ENCODE peak calls at places on chromosomes 2 and 18, in seven cellular contexts. L, C, O, P, Q, V and U are unnamed samples.

GRCh38 chr2:167212054-167212648 is 323.9 kb downstream of the XIRP2 start:
- DNase-seq in L (peak), C (peak), O (no peak), P (no peak), Q (no peak), V (peak), U (no peak)

GRCh38 chr2:162840598-162841246 is 2.2 kb upstream of the KCNH7 start:
- DNase-seq in L (peak), C (peak), O (no peak), P (no peak), Q (peak), V (peak), U (no peak)

GRCh38 chr18:76443519-76444435 is 51.3 kb downstream of the ZNF516 start:
- DNase-seq in L (no peak), C (no peak), O (no peak), P (peak), Q (no peak), V (no peak), U (no peak)

GRCh38 chr2:182584462-182584861 is 131.6 kb upstream of the DNAJC10 start:
- DNase-seq in L (no peak), C (no peak), O (no peak), P (no peak), Q (no peak), V (no peak), U (no peak)

GRCh38 chr2:191006997-191007604 is 6.9 kb downstream of the STAT1 start:
- DNase-seq in L (no peak), C (no peak), O (no peak), P (no peak), Q (no peak), V (no peak), U (no peak)

GRCh38 chr2:120625865-120626560 is 109.7 kb upstream of the GLI2 start:
- DNase-seq in L (no peak), C (no peak), O (no peak), P (peak), Q (no peak), V (no peak), U (no peak)

GRCh38 chr2:134372141-134372540 is 118.3 kb downstream of the MGAT5 start:
- DNase-seq in L (no peak), C (no peak), O (no peak), P (no peak), Q (no peak), V (no peak), U (no peak)

GRCh38 chr2:207257291-207258190 is 91.8 kb upstream of the KLF7 start:
- DNase-seq in L (no peak), C (peak), O (no peak), P (no peak), Q (no peak), V (no peak), U (no peak)

GRCh38 chr2:157831573-157832315 is 44.4 kb downstream of the ACVR1 start:
- DNase-seq in L (no peak), C (no peak), O (no peak), P (no peak), Q (no peak), V (no peak), U (no peak)

GRCh38 chr2:54999182-54999581 is 51.1 kb downstream of the RTN4 start:
- DNase-seq in L (peak), C (no peak), O (no peak), P (no peak), Q (no peak), V (peak), U (no peak)

GRCh38 chr18:25832008-25832604 is 258.3 kb downstream of the SS18 start:
- DNase-seq in L (peak), C (peak), O (peak), P (no peak), Q (peak), V (peak), U (no peak)

GRCh38 chr2:44118257-44118656 is 50.4 kb upstream of the PPM1B start:
- DNase-seq in L (no peak), C (no peak), O (no peak), P (no peak), Q (no peak), V (no peak), U (no peak)

GRCh38 chr18:48896875-48897511 is 53.8 kb downstream of the SMAD7 start:
- DNase-seq in L (peak), C (peak), O (peak), P (peak), Q (peak), V (no peak), U (no peak)

GRCh38 chr2:10614940-10615339 is 74.8 kb downstream of the NOL10 start:
- DNase-seq in L (no peak), C (no peak), O (no peak), P (no peak), Q (no peak), V (peak), U (no peak)

GRCh38 chr18:75226301-75226955 is 15.8 kb downstream of the TSHZ1 start:
- DNase-seq in L (no peak), C (no peak), O (no peak), P (no peak), Q (no peak), V (no peak), U (no peak)

GRCh38 chr2:215796160-215796559 is 217.2 kb downstream of the MREG start:
- DNase-seq in L (no peak), C (no peak), O (no peak), P (no peak), Q (no peak), V (peak), U (no peak)

GRCh38 chr18:28855524-28855923 is 678.6 kb upstream of the CDH2 start:
- DNase-seq in L (no peak), C (no peak), O (no peak), P (no peak), Q (no peak), V (peak), U (no peak)

GRCh38 chr2:15159751-15160177 is 401.4 kb downstream of the NBAS start:
- DNase-seq in L (peak), C (peak), O (no peak), P (no peak), Q (no peak), V (peak), U (peak)

GRCh38 chr2:44686561-44686960 is 254.9 kb upstream of the SIX3 start:
- DNase-seq in L (no peak), C (no peak), O (no peak), P (no peak), Q (no peak), V (no peak), U (no peak)

GRCh38 chr2:174745142-174745541 is 19.1 kb downstream of the CHRNA1 start:
- DNase-seq in L (no peak), C (no peak), O (no peak), P (no peak), Q (no peak), V (no peak), U (no peak)

GRCh38 chr2:173287594-173287993 is 67.1 kb upstream of the CDCA7 start:
- DNase-seq in L (no peak), C (no peak), O (no peak), P (no peak), Q (no peak), V (no peak), U (no peak)

GRCh38 chr2:3459185-3460015 is 59.9 kb downstream of the ADI1 start:
- DNase-seq in L (no peak), C (peak), O (peak), P (no peak), Q (peak), V (no peak), U (no peak)

GRCh38 chr2:94874277-94874997 is 3.2 kb downstream of the TEKT4 start:
- DNase-seq in L (peak), C (no peak), O (no peak), P (no peak), Q (peak), V (peak), U (peak)

GRCh38 chr2:119469661-119470297 is 38.1 kb downstream of the TMEM37 start:
- DNase-seq in L (no peak), C (no peak), O (no peak), P (peak), Q (no peak), V (no peak), U (no peak)

GRCh38 chr2:119466373-119466772 is 34.7 kb downstream of the TMEM37 start:
- DNase-seq in L (no peak), C (no peak), O (no peak), P (no peak), Q (no peak), V (no peak), U (no peak)

GRCh38 chr2:119465687-119466086 is 34.0 kb downstream of the TMEM37 start:
- DNase-seq in L (no peak), C (no peak), O (no peak), P (no peak), Q (no peak), V (no peak), U (no peak)

GRCh38 chr2:119468154-119468955 is 36.7 kb downstream of the TMEM37 start:
- DNase-seq in L (no peak), C (no peak), O (no peak), P (peak), Q (no peak), V (no peak), U (no peak)

GRCh38 chr2:119469131-119469530 is 37.5 kb downstream of the TMEM37 start:
- DNase-seq in L (no peak), C (no peak), O (no peak), P (no peak), Q (no peak), V (no peak), U (no peak)
- H3K27ac ChIP-seq in L (no peak), C (no peak), O (no peak), P (no peak), Q (no peak), V (no peak), U (no peak)

DNA sequence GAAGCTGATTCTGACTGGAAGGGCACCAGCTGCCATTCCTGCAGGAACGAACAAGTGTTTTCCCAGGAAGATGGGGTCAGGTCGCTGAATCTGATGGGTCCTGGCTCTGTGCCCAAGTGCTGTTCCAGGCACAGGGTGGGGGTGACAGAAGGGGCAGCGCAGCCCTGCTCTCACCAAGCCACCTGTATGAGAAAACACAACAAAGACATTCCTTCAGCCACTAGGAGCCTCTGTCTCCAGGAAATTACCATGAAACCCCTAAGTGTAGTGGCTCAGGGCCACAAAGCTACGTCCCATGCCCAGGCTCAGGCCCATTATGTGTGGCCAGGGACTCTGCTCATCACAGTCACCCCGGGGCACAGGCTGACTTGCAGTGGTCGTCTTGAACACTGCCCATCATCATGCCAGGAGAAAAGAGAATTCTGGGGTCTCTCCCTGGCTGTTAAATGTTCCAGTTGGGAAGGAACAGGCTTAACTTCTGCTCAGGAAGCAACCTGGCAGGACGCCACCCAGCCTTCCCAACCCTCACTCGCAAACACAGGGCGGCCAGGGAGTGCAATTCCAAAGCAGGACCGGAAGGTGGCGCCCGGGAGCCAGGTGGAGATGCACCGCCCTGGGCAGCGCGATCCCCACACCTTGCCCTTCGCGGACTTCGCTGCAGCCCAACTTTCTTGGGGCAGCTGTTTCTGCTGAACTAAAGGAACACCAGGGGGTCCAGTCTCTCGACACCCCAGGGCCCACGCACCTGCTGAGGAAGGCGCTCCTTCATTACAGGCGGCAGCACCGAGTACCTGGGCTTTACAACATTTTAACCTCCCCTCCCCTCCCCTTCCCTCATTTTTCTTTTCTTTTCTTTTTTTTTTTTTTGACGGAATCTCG is 11.0 kb upstream of the SFTPB start:
- DNase-seq in L (peak), C (peak), O (peak), P (peak), Q (peak), V (peak), U (peak)
- H3K27ac ChIP-seq in L (no peak), C (no peak), O (peak), P (no peak), Q (peak), V (no peak), U (no peak)

GRCh38 chr2:69171070-69171811 is 158.3 kb downstream of the ANTXR1 start:
- DNase-seq in L (no peak), C (no peak), O (no peak), P (no peak), Q (no peak), V (peak), U (no peak)
- H3K27ac ChIP-seq in L (no peak), C (no peak), O (no peak), P (no peak), Q (no peak), V (no peak), U (no peak)

GRCh38 chr2:28544405-28544914 is 48.6 kb downstream of the PLB1 start:
- DNase-seq in L (no peak), C (peak), O (no peak), P (peak), Q (no peak), V (no peak), U (no peak)

GRCh38 chr2:28544069-28544346 is 48.1 kb downstream of the PLB1 start:
- DNase-seq in L (no peak), C (no peak), O (no peak), P (peak), Q (no peak), V (no peak), U (no peak)

GRCh38 chr2:28546242-28546641 is 50.4 kb downstream of the PLB1 start:
- DNase-seq in L (no peak), C (no peak), O (no peak), P (peak), Q (no peak), V (no peak), U (no peak)

GRCh38 chr2:28545590-28546195 is 49.8 kb downstream of the PLB1 start:
- DNase-seq in L (no peak), C (no peak), O (no peak), P (peak), Q (no peak), V (no peak), U (peak)

GRCh38 chr2:28544915-28545589 is 49.2 kb downstream of the PLB1 start:
- DNase-seq in L (no peak), C (no peak), O (no peak), P (no peak), Q (no peak), V (no peak), U (no peak)
- H3K27ac ChIP-seq in L (no peak), C (no peak), O (no peak), P (no peak), Q (no peak), V (no peak), U (no peak)

GRCh38 chr18:5463390-5463789 is 80.4 kb downstream of the EPB41L3 start:
- DNase-seq in L (no peak), C (no peak), O (peak), P (peak), Q (peak), V (peak), U (no peak)

GRCh38 chr18:5462227-5462626 is 81.6 kb downstream of the EPB41L3 start:
- DNase-seq in L (no peak), C (no peak), O (no peak), P (no peak), Q (no peak), V (no peak), U (no peak)

GRCh38 chr18:5466256-5466655 is 77.5 kb downstream of the EPB41L3 start:
- DNase-seq in L (no peak), C (no peak), O (no peak), P (no peak), Q (no peak), V (no peak), U (no peak)

GRCh38 chr18:5463836-5464235 is 80.0 kb downstream of the EPB41L3 start:
- DNase-seq in L (no peak), C (no peak), O (no peak), P (no peak), Q (no peak), V (no peak), U (no peak)

GRCh38 chr18:5464241-5464640 is 79.6 kb downstream of the EPB41L3 start:
- DNase-seq in L (no peak), C (no peak), O (no peak), P (no peak), Q (no peak), V (no peak), U (no peak)
- H3K27ac ChIP-seq in L (no peak), C (no peak), O (no peak), P (peak), Q (no peak), V (no peak), U (no peak)

DNA sequence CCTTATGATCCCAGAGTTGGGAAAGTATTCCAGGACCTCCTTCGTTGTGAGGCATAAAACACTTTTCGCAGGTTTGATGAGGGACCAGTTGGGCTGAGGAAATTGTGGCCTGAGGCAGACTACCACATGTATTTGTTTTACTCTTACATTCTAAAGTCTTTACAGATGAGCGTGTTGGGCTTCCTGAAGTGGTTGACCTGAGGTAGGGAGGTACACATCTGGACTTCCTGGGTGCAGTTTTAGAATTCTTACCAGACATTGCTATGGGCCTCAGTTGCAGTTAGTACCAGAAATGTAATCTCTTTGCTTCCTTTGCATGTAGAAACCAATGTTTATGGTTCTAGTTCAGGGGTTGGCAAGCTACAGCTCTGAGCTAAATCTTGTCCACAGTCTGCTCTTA is 48.7 kb downstream of the COA5 start:
- DNase-seq in L (peak), C (no peak), O (no peak), P (no peak), Q (no peak), V (no peak), U (no peak)
- H3K27ac ChIP-seq in L (peak), C (no peak), O (peak), P (peak), Q (no peak), V (no peak), U (no peak)

GRCh38 chr2:170222842-170223241 is 44.9 kb downstream of the MYO3B start:
- DNase-seq in L (no peak), C (no peak), O (no peak), P (no peak), Q (no peak), V (no peak), U (no peak)
- H3K27ac ChIP-seq in L (no peak), C (peak), O (no peak), P (no peak), Q (no peak), V (peak), U (no peak)

GRCh38 chr2:241808701-241809382 is at the start of gene NEU4:
- DNase-seq in L (no peak), C (peak), O (no peak), P (no peak), Q (peak), V (peak), U (no peak)
- H3K27ac ChIP-seq in L (no peak), C (peak), O (peak), P (no peak), Q (no peak), V (peak), U (no peak)

DNA sequence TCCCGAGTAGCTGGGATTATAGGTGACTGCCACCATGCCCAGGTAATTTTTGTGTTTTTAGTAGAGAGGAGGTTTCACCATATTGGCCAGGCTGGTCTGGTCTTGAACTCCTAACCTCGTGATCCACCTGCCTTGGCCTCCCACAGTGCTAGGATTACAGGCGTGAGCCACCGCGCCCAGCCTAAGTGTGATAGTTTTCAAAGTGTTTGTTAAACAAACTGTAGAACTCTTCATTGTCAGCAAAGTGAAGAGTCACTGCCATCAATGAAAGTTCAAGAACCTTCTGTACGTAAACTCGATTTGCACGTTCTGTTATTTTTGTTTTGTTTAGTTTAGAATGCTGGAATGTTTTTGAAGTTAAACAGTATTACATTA is 18.0 kb upstream of the SOS1 start:
- DNase-seq in L (no peak), C (no peak), O (no peak), P (no peak), Q (no peak), V (no peak), U (no peak)
- H3K27ac ChIP-seq in L (no peak), C (no peak), O (no peak), P (no peak), Q (no peak), V (no peak), U (no peak)